ENCODE peak calls at places on chromosomes 2 and 18, in four cellular contexts. X, G, Y and K are unnamed samples.

GRCh38 chr18:36352384-36352783 is 54.9 kb downstream of the FHOD3 start:
- DNase-seq in X (no peak), G (no peak), Y (no peak), K (peak; percentile 16)

GRCh38 chr18:54736981-54737380 is 91.3 kb upstream of the RAB27B start:
- DNase-seq in X (no peak), G (no peak), Y (no peak), K (no peak)

GRCh38 chr18:51195602-51196115 is 1.8 kb downstream of the MEX3C start:
- DNase-seq in X (no peak), G (peak; percentile 87), Y (no peak), K (peak; percentile 54)

GRCh38 chr2:220090050-220090449 is 462.6 kb downstream of the SLC4A3 start:
- DNase-seq in X (no peak), G (no peak), Y (no peak), K (no peak)

GRCh38 chr2:38147333-38148121 is 71.6 kb upstream of the CYP1B1 start:
- DNase-seq in X (no peak), G (no peak), Y (no peak), K (no peak)

GRCh38 chr2:233832414-233832813 is 21.9 kb downstream of the HJURP start:
- DNase-seq in X (no peak), G (no peak), Y (no peak), K (no peak)

GRCh38 chr18:79912994-79913831 is 38.2 kb downstream of the SLC66A2 start:
- DNase-seq in X (no peak), G (no peak), Y (no peak), K (no peak)

GRCh38 chr2:42503291-42503690 is 9.5 kb upstream of the KCNG3 start:
- DNase-seq in X (no peak), G (no peak), Y (no peak), K (no peak)

GRCh38 chr2:42795871-42796301 is 3.5 kb upstream of the HAAO start:
- DNase-seq in X (no peak), G (no peak), Y (no peak), K (no peak)

GRCh38 chr2:64735504-64735903 is 81.8 kb upstream of the SERTAD2 start:
- DNase-seq in X (no peak), G (no peak), Y (no peak), K (no peak)

GRCh38 chr2:9207641-9208301 is 1.2 kb downstream of the ASAP2 start:
- DNase-seq in X (no peak), G (no peak), Y (no peak), K (peak; percentile 57)

GRCh38 chr2:227826019-227826521 is 12.4 kb downstream of the CCL20 start:
- DNase-seq in X (no peak), G (no peak), Y (no peak), K (no peak)

GRCh38 chr2:1169291-1169949 is 218.8 kb downstream of the SNTG2 start:
- DNase-seq in X (no peak), G (no peak), Y (no peak), K (no peak)

GRCh38 chr2:1173528-1173927 is 222.9 kb downstream of the SNTG2 start:
- DNase-seq in X (no peak), G (no peak), Y (no peak), K (no peak)

GRCh38 chr2:1168856-1169255 is 218.2 kb downstream of the SNTG2 start:
- DNase-seq in X (no peak), G (no peak), Y (no peak), K (no peak)

GRCh38 chr2:1170241-1170640 is 219.6 kb downstream of the SNTG2 start:
- DNase-seq in X (no peak), G (no peak), Y (no peak), K (no peak)

DNA sequence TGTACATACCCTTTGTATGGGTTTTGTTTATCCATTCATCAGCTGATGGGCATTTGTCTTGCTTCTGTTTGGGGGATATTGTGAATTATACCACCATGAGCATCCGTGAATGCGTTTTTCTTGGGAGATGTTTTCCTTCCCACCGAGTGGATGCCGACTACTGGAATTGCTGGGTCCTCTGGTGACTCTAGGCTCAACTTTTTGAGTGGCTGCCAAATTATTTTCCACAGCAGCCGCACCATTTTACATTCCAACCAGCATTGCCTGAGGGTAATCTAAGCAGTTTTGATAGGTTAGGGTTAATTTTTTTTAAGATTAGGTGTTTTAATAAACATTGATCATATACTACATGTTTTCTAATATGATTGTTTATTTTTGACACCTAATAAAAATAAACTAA is 220.1 kb downstream of the SNTG2 start:
- DNase-seq in X (no peak), G (no peak), Y (no peak), K (no peak)
- H3K9me3 ChIP-seq in X (no peaks in the 10 kb centered on the region), G (peaks cover 5% of the 10 kb centered on the region), Y (no peaks in the 10 kb centered on the region), K (peaks cover 7% of the 10 kb centered on the region)

GRCh38 chr2:217857624-217858506 is 144.9 kb downstream of the TNS1 start:
- DNase-seq in X (no peak), G (no peak), Y (no peak), K (no peak)
- TF ChIP-seq ESRRA in X (no peak), G (no peak), Y (no peak), K (no peak)

GRCh38 chr2:108395155-108395554 is 17.4 kb downstream of the SULT1C4 start:
- DNase-seq in X (no peak), G (no peak), Y (no peak), K (no peak)
- H3K9me3 ChIP-seq in X (no peaks in the 10 kb centered on the region), G (peaks cover 10% of the 10 kb centered on the region), Y (peaks cover 6% of the 10 kb centered on the region), K (peaks cover 2% of the 10 kb centered on the region)

GRCh38 chr2:133705287-133705686 is 137.0 kb upstream of the NCKAP5 start:
- DNase-seq in X (no peak), G (no peak), Y (no peak), K (no peak)
- TF ChIP-seq ESRRA in X (no peak), G (no peak), Y (no peak), K (no peak)